ENCODE peak calls at places on chromosomes 16 and 17, in seven cellular contexts. One of them, this sample, is unnamed.

GRCh38 chr16:68061396-68061795 is 23.8 kb upstream of the NFATC3 start:
- DNase-seq in GM12891: no peak
- DNase-seq in lower leg skin: no peak
- DNase-seq in ACHN: no peak
- DNase-seq in ELR: no peak
- DNase-seq in non-pigmented ciliary epithelial cell: no peak
- DNase-seq in HCT116: no peak
- DNase-seq in this sample: no peak

GRCh38 chr16:23840310-23840709 is 4.5 kb downstream of the PRKCB start:
- DNase-seq in ACHN: no peak
- DNase-seq in non-pigmented ciliary epithelial cell: no peak
- DNase-seq in GM12891: no peak
- DNase-seq in lower leg skin: no peak
- DNase-seq in HCT116: no peak
- DNase-seq in ELR: no peak
- DNase-seq in this sample: no peak

GRCh38 chr16:27314161-27314723 is 468 bp downstream of the IL4R start:
- DNase-seq in lower leg skin: peak
- DNase-seq in ELR: peak
- DNase-seq in GM12891: no peak
- DNase-seq in HCT116: peak
- DNase-seq in non-pigmented ciliary epithelial cell: peak
- DNase-seq in ACHN: peak
- DNase-seq in this sample: peak

GRCh38 chr17:72118588-72119279 is 2.1 kb upstream of the SOX9 start:
- DNase-seq in ELR: peak
- DNase-seq in GM12891: no peak
- DNase-seq in ACHN: peak
- DNase-seq in non-pigmented ciliary epithelial cell: no peak
- DNase-seq in lower leg skin: peak
- DNase-seq in HCT116: peak
- DNase-seq in this sample: peak

GRCh38 chr17:62725791-62726249 is 82.3 kb downstream of the MARCHF10 start:
- DNase-seq in lower leg skin: no peak
- DNase-seq in ELR: peak
- DNase-seq in ACHN: no peak
- DNase-seq in non-pigmented ciliary epithelial cell: peak
- DNase-seq in GM12891: no peak
- DNase-seq in HCT116: no peak
- DNase-seq in this sample: no peak

GRCh38 chr16:54118846-54119245 is 167.7 kb downstream of the IRX3 start:
- DNase-seq in non-pigmented ciliary epithelial cell: no peak
- DNase-seq in HCT116: no peak
- DNase-seq in ELR: peak
- DNase-seq in GM12891: no peak
- DNase-seq in ACHN: no peak
- DNase-seq in lower leg skin: no peak
- DNase-seq in this sample: no peak

GRCh38 chr17:17507465-17508011 is 11.3 kb upstream of the RASD1 start:
- DNase-seq in non-pigmented ciliary epithelial cell: no peak
- DNase-seq in ACHN: no peak
- DNase-seq in lower leg skin: no peak
- DNase-seq in ELR: no peak
- DNase-seq in HCT116: no peak
- DNase-seq in GM12891: no peak
- DNase-seq in this sample: no peak

GRCh38 chr16:85377388-85378144 is 235.6 kb upstream of the GSE1 start:
- DNase-seq in lower leg skin: no peak
- DNase-seq in ELR: no peak
- DNase-seq in HCT116: no peak
- DNase-seq in ACHN: no peak
- DNase-seq in GM12891: no peak
- DNase-seq in non-pigmented ciliary epithelial cell: no peak
- DNase-seq in this sample: no peak

GRCh38 chr16:51569204-51569911 is 418.3 kb upstream of the SALL1 start:
- DNase-seq in non-pigmented ciliary epithelial cell: no peak
- DNase-seq in GM12891: no peak
- DNase-seq in HCT116: no peak
- DNase-seq in ELR: peak
- DNase-seq in lower leg skin: no peak
- DNase-seq in ACHN: no peak
- DNase-seq in this sample: no peak

GRCh38 chr16:11020792-11021440 is 76.6 kb downstream of the CLEC16A start:
- DNase-seq in GM12891: no peak
- DNase-seq in non-pigmented ciliary epithelial cell: no peak
- DNase-seq in HCT116: no peak
- DNase-seq in lower leg skin: no peak
- DNase-seq in ELR: no peak
- DNase-seq in ACHN: no peak
- DNase-seq in this sample: no peak

GRCh38 chr16:12798846-12799245 is 4.8 kb downstream of the CPPED1 start:
- DNase-seq in ACHN: no peak
- DNase-seq in lower leg skin: no peak
- DNase-seq in non-pigmented ciliary epithelial cell: no peak
- DNase-seq in HCT116: no peak
- DNase-seq in GM12891: no peak
- DNase-seq in ELR: no peak
- DNase-seq in this sample: no peak

GRCh38 chr17:41891135-41892065 is 26.2 kb upstream of the KLHL11 start:
- DNase-seq in non-pigmented ciliary epithelial cell: no peak
- DNase-seq in GM12891: no peak
- DNase-seq in ACHN: peak
- DNase-seq in ELR: peak
- DNase-seq in lower leg skin: no peak
- DNase-seq in HCT116: no peak
- DNase-seq in this sample: no peak

This sample was measured in GM13977.